ENCODE peak calls at places on chromosome 6, in four cellular contexts. J is GM23338, O is SK-N-SH, X is mesendoderm. K is an unnamed sample.

GRCh38 chr6:130937942-130938604 is 110.9 kb downstream of the SMLR1 start:
- DNase-seq in O (no peak), J (no peak), X (peak; percentile 29), K (no peak)

GRCh38 chr6:36053878-36054277 is 26.3 kb downstream of the MAPK14 start:
- DNase-seq in X (no peak), J (no peak), O (no peak), K (no peak)

GRCh38 chr6:90294614-90294988 is 2.0 kb downstream of the BACH2 start:
- DNase-seq in J (peak; percentile 51), X (peak; percentile 64), O (peak; percentile 21), K (no peak)

GRCh38 chr6:143634486-143634885 is 43.3 kb upstream of the PHACTR2 start:
- DNase-seq in J (no peak), O (no peak), X (peak; percentile 80), K (no peak)

GRCh38 chr6:109295109-109295765 is 87.0 kb downstream of the CD164 start:
- DNase-seq in O (no peak), J (no peak), X (no peak), K (no peak)

GRCh38 chr6:144893737-144894151 is 608.6 kb downstream of the UTRN start:
- DNase-seq in O (no peak), J (no peak), X (no peak), K (no peak)

GRCh38 chr6:30942338-30943060 is 1.7 kb downstream of the MUCL3 start:
- DNase-seq in X (peak; percentile 98), J (peak; percentile 99), O (peak; percentile 41), K (peak; percentile 96)

GRCh38 chr6:37819802-37820712 is 530 bp downstream of the ZFAND3 start:
- DNase-seq in O (peak; percentile 64), X (peak; percentile 79), J (peak; percentile 69), K (peak; percentile 49)

GRCh38 chr6:35024601-35025054 is 116.5 kb downstream of the TCP11 start:
- DNase-seq in J (peak; percentile 69), O (peak; percentile 74), X (peak; percentile 83), K (peak; percentile 99)

GRCh38 chr6:111972714-111973678 is 80.9 kb upstream of the CCN6 start:
- DNase-seq in O (peak; percentile 36), X (peak; percentile 68), J (peak; percentile 17), K (no peak)

GRCh38 chr6:13412639-13413465 is 74.5 kb downstream of the GFOD1 start:
- DNase-seq in X (no peak), O (no peak), J (no peak), K (no peak)

GRCh38 chr6:154298297-154298696 is 58.3 kb downstream of the IPCEF1 start:
- DNase-seq in O (no peak), J (no peak), X (no peak), K (no peak)

GRCh38 chr6:16337280-16337975 is 99.0 kb downstream of the GMPR start:
- DNase-seq in O (peak; percentile 81), J (peak; percentile 40), X (no peak), K (no peak)

GRCh38 chr6:158033751-158034702 is 52.4 kb downstream of the SYNJ2 start:
- DNase-seq in J (no peak), O (no peak), X (no peak), K (no peak)
- H3K4me1 ChIP-seq in J (no peaks in the 10 kb centered on the region), O (peaks cover 13% of the 10 kb centered on the region), X (no peaks in the 10 kb centered on the region), K (no peaks in the 10 kb centered on the region)

GRCh38 chr6:100338090-100338489 is 126.6 kb downstream of the SIM1 start:
- DNase-seq in J (no peak), O (no peak), X (no peak), K (no peak)

GRCh38 chr6:100339574-100340255 is 125.0 kb downstream of the SIM1 start:
- DNase-seq in X (no peak), O (no peak), J (no peak), K (no peak)

DNA sequence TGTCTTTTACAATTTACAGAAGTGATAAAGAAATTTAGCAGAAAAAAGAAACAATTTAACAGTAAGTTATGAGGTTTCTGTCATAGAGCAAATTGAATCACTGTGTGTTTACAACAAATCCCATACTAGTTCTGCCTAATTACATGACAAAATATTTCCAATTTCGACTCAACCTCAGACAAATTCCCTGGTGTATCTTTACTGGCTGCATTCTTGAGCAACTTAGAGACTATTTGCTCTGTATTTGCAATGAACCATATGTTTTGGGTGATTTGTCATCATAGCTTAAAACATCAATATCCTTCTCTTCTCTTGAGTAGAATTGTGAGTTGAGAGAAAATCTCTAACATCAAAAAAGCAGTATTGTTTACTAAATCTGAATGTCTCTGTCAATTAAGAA is 128.7 kb downstream of the SIM1 start:
- DNase-seq in J (no peak), O (no peak), X (no peak), K (peak; percentile 17)
- H3K4me1 ChIP-seq in J (no peaks in the 10 kb centered on the region), O (no peaks in the 10 kb centered on the region), X (no peaks in the 10 kb centered on the region), K (peaks cover 26% of the 10 kb centered on the region)

GRCh38 chr6:41697902-41698349 is 37.5 kb downstream of the TFEB start:
- DNase-seq in J (no peak), X (no peak), O (no peak), K (no peak)
- H3K4me1 ChIP-seq in J (no peaks in the 10 kb centered on the region), X (no peaks in the 10 kb centered on the region), O (peaks cover 19% of the 10 kb centered on the region), K (no peaks in the 10 kb centered on the region)

DNA sequence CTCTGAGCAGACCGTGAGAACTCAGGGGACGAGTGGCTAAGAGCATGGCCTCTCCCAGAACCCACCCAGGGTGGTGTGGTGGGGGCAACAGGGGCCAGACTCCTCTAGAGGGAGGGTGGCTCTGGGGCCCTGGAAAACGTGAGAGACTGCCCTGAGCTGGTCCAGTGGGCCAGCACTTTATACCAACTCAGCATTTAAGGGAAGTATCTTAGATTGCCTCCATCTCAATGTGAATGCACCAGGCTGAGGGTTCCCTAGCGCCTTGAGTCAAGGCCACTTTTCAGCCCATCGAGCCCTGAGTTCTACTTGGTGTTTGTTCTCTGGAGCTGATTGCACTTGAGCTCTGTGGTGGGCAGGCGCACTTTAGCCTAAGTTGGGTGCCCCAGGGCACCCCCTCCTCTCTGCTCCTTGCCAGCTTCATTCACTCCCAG is 42.0 kb upstream of the IRF4 start:
- DNase-seq in O (no peak), J (no peak), X (no peak), K (no peak)
- H3K4me1 ChIP-seq in O (peaks cover 12% of the 10 kb centered on the region), J (no peaks in the 10 kb centered on the region), X (no peaks in the 10 kb centered on the region), K (no peaks in the 10 kb centered on the region)

K was measured in HAP-1.